ENCODE peak calls at places on chromosomes 1 and 21, in four cellular contexts. One of them, this sample, is unnamed.

GRCh38 chr1:55575571-55576279 is 360.6 kb upstream of the USP24 start:
- DNase-seq in Calu3: no peak
- DNase-seq in CD4-positive, CD25-positive, alpha-beta regulatory T cell: no peak
- DNase-seq in hippocampal formation: peak; percentile 45
- DNase-seq in this sample: peak; percentile 88

GRCh38 chr1:67896826-67897225 is 63.6 kb upstream of the GNG12 start:
- DNase-seq in Calu3: peak; percentile 71
- DNase-seq in CD4-positive, CD25-positive, alpha-beta regulatory T cell: no peak
- DNase-seq in hippocampal formation: no peak
- DNase-seq in this sample: no peak

GRCh38 chr21:46111857-46112730 is 14.2 kb downstream of the COL6A2 start:
- DNase-seq in Calu3: no peak
- DNase-seq in CD4-positive, CD25-positive, alpha-beta regulatory T cell: no peak
- DNase-seq in hippocampal formation: no peak
- DNase-seq in this sample: peak; percentile 1

GRCh38 chr1:193185861-193186714 is at the start of gene B3GALT2:
- DNase-seq in Calu3: no peak
- DNase-seq in CD4-positive, CD25-positive, alpha-beta regulatory T cell: no peak
- DNase-seq in hippocampal formation: peak; percentile 44
- DNase-seq in this sample: no peak

GRCh38 chr1:26993237-26994019 is at the start of gene TRNP1:
- DNase-seq in Calu3: peak; percentile 89
- DNase-seq in CD4-positive, CD25-positive, alpha-beta regulatory T cell: peak; percentile 57
- DNase-seq in hippocampal formation: peak; percentile 48
- DNase-seq in this sample: peak; percentile 54

GRCh38 chr1:26799479-26800133 is 11.9 kb downstream of the PIGV start:
- DNase-seq in Calu3: peak; percentile 25
- DNase-seq in CD4-positive, CD25-positive, alpha-beta regulatory T cell: no peak
- DNase-seq in hippocampal formation: peak; percentile 47
- DNase-seq in this sample: peak; percentile 95

GRCh38 chr1:3146458-3146857 is 77.5 kb downstream of the PRDM16 start:
- DNase-seq in Calu3: no peak
- DNase-seq in CD4-positive, CD25-positive, alpha-beta regulatory T cell: no peak
- DNase-seq in hippocampal formation: no peak
- DNase-seq in this sample: no peak

GRCh38 chr1:164794310-164794709 is 235.3 kb downstream of the PBX1 start:
- DNase-seq in Calu3: peak; percentile 23
- DNase-seq in CD4-positive, CD25-positive, alpha-beta regulatory T cell: no peak
- DNase-seq in hippocampal formation: no peak
- DNase-seq in this sample: no peak

GRCh38 chr1:40389871-40390560 is 16.5 kb downstream of the SMAP2 start:
- DNase-seq in Calu3: no peak
- DNase-seq in CD4-positive, CD25-positive, alpha-beta regulatory T cell: no peak
- DNase-seq in hippocampal formation: no peak
- DNase-seq in this sample: no peak

GRCh38 chr21:35508389-35508888 is 459.3 kb upstream of the RUNX1 start:
- DNase-seq in Calu3: peak; percentile 68
- DNase-seq in CD4-positive, CD25-positive, alpha-beta regulatory T cell: no peak
- DNase-seq in hippocampal formation: peak; percentile 27
- DNase-seq in this sample: peak; percentile 13

GRCh38 chr1:240843798-240844197 is 231.8 kb upstream of the GREM2 start:
- DNase-seq in Calu3: no peak
- DNase-seq in CD4-positive, CD25-positive, alpha-beta regulatory T cell: no peak
- DNase-seq in hippocampal formation: no peak
- DNase-seq in this sample: no peak

GRCh38 chr1:116122955-116123757 is 12.0 kb downstream of the MAB21L3 start:
- DNase-seq in Calu3: peak; percentile 37
- DNase-seq in CD4-positive, CD25-positive, alpha-beta regulatory T cell: no peak
- DNase-seq in hippocampal formation: no peak
- DNase-seq in this sample: peak; percentile 78

GRCh38 chr1:31750858-31751638 is 13.1 kb downstream of the ADGRB2 start:
- DNase-seq in Calu3: no peak
- DNase-seq in CD4-positive, CD25-positive, alpha-beta regulatory T cell: no peak
- DNase-seq in hippocampal formation: no peak
- DNase-seq in this sample: no peak

GRCh38 chr1:218665216-218665615 is 320.1 kb downstream of the TGFB2 start:
- DNase-seq in Calu3: peak; percentile 25
- DNase-seq in CD4-positive, CD25-positive, alpha-beta regulatory T cell: no peak
- DNase-seq in hippocampal formation: peak; percentile 30
- DNase-seq in this sample: peak; percentile 16

GRCh38 chr1:13813398-13814012 is 113.5 kb downstream of the PRDM2 start:
- DNase-seq in Calu3: no peak
- DNase-seq in CD4-positive, CD25-positive, alpha-beta regulatory T cell: peak; percentile 24
- DNase-seq in hippocampal formation: no peak
- DNase-seq in this sample: peak; percentile 49

GRCh38 chr1:223142795-223143759 is at the start of gene TLR5:
- DNase-seq in Calu3: peak; percentile 96
- DNase-seq in CD4-positive, CD25-positive, alpha-beta regulatory T cell: peak; percentile 80
- DNase-seq in hippocampal formation: peak; percentile 66
- DNase-seq in this sample: peak; percentile 88

GRCh38 chr1:246728311-246728710 is 4.1 kb downstream of the SCCPDH start:
- DNase-seq in Calu3: no peak
- DNase-seq in CD4-positive, CD25-positive, alpha-beta regulatory T cell: no peak
- DNase-seq in hippocampal formation: no peak
- DNase-seq in this sample: peak; percentile 57

GRCh38 chr1:207361910-207362309 is 40.4 kb downstream of the CD55 start:
- DNase-seq in Calu3: no peak
- DNase-seq in CD4-positive, CD25-positive, alpha-beta regulatory T cell: no peak
- DNase-seq in hippocampal formation: no peak
- DNase-seq in this sample: no peak

GRCh38 chr1:178093958-178094751 is at the start of gene RASAL2:
- DNase-seq in Calu3: peak; percentile 85
- DNase-seq in CD4-positive, CD25-positive, alpha-beta regulatory T cell: no peak
- DNase-seq in hippocampal formation: peak; percentile 60
- DNase-seq in this sample: peak; percentile 66

GRCh38 chr21:41961282-41961701 is 7.5 kb upstream of the C2CD2 start:
- DNase-seq in Calu3: no peak
- DNase-seq in CD4-positive, CD25-positive, alpha-beta regulatory T cell: no peak
- DNase-seq in hippocampal formation: no peak
- DNase-seq in this sample: no peak

GRCh38 chr1:109716121-109716520 is 4.1 kb downstream of the GSTM5 start:
- DNase-seq in Calu3: no peak
- DNase-seq in CD4-positive, CD25-positive, alpha-beta regulatory T cell: no peak
- DNase-seq in hippocampal formation: no peak
- DNase-seq in this sample: no peak

GRCh38 chr1:41848216-41848952 is 70.3 kb downstream of the HIVEP3 start:
- DNase-seq in Calu3: no peak
- DNase-seq in CD4-positive, CD25-positive, alpha-beta regulatory T cell: no peak
- DNase-seq in hippocampal formation: no peak
- DNase-seq in this sample: peak; percentile 67

GRCh38 chr1:19418503-19418971 is 66.8 kb downstream of the CAPZB start:
- DNase-seq in Calu3: no peak
- DNase-seq in CD4-positive, CD25-positive, alpha-beta regulatory T cell: no peak
- DNase-seq in hippocampal formation: no peak
- DNase-seq in this sample: no peak

GRCh38 chr1:27940297-27940696 is 5.5 kb downstream of the SMPDL3B start:
- DNase-seq in Calu3: peak; percentile 13
- DNase-seq in CD4-positive, CD25-positive, alpha-beta regulatory T cell: peak; percentile 43
- DNase-seq in hippocampal formation: no peak
- DNase-seq in this sample: peak; percentile 31

GRCh38 chr1:37430074-37430985 is 44.0 kb upstream of the ZC3H12A start:
- DNase-seq in Calu3: no peak
- DNase-seq in CD4-positive, CD25-positive, alpha-beta regulatory T cell: no peak
- DNase-seq in hippocampal formation: no peak
- DNase-seq in this sample: no peak

GRCh38 chr1:84278905-84279304 is 22.6 kb upstream of the SAMD13 start:
- DNase-seq in Calu3: no peak
- DNase-seq in CD4-positive, CD25-positive, alpha-beta regulatory T cell: no peak
- DNase-seq in hippocampal formation: no peak
- DNase-seq in this sample: no peak

GRCh38 chr1:217953922-217954321 is 322.8 kb downstream of the SPATA17 start:
- DNase-seq in Calu3: peak; percentile 58
- DNase-seq in CD4-positive, CD25-positive, alpha-beta regulatory T cell: no peak
- DNase-seq in hippocampal formation: no peak
- DNase-seq in this sample: peak; percentile 9

This sample was measured in thyroid gland.